ENCODE peak calls at places on chromosomes 6 and 20, in ten cellular contexts. One of them, this sample, is unnamed.
A peak's percentile ranks its signal among the peaks of the same experiment; 100 is the strongest.

GRCh38 chr6:35146453-35146852 is 5.3 kb upstream of the TCP11 start:
- DNase-seq in Right ventricle myocardium superior: peak; percentile 64
- DNase-seq in amniotic epithelial cell: peak; percentile 32
- DNase-seq in T1000: peak; percentile 37
- DNase-seq in NCI-H1092: peak; percentile 4
- DNase-seq in stimulated activated CD4-positive, alpha-beta T cell treated with anti-CD3 and anti-CD28 coated beads, Interleukin-4, amount 100 ng/mL, for 1 hour: peak; percentile 15
- DNase-seq in Calu3: peak; percentile 81
- DNase-seq in GF-D8: no peak
- DNase-seq in GM03348: peak; percentile 46
- DNase-seq in mesenchymal stem cell: peak; percentile 59
- DNase-seq in this sample: peak; percentile 23

GRCh38 chr6:39005774-39006173 is 42.8 kb upstream of the GLP1R start:
- DNase-seq in stimulated activated CD4-positive, alpha-beta T cell treated with anti-CD3 and anti-CD28 coated beads, Interleukin-4, amount 100 ng/mL, for 1 hour: no peak
- DNase-seq in mesenchymal stem cell: no peak
- DNase-seq in Calu3: no peak
- DNase-seq in T1000: no peak
- DNase-seq in Right ventricle myocardium superior: no peak
- DNase-seq in GF-D8: no peak
- DNase-seq in NCI-H1092: peak; percentile 66
- DNase-seq in GM03348: no peak
- DNase-seq in amniotic epithelial cell: no peak
- DNase-seq in this sample: no peak

GRCh38 chr20:53786071-53786444 is 192.4 kb upstream of the ZNF217 start:
- DNase-seq in T1000: no peak
- DNase-seq in NCI-H1092: no peak
- DNase-seq in GM03348: no peak
- DNase-seq in Right ventricle myocardium superior: no peak
- DNase-seq in Calu3: peak; percentile 16
- DNase-seq in mesenchymal stem cell: no peak
- DNase-seq in GF-D8: no peak
- DNase-seq in stimulated activated CD4-positive, alpha-beta T cell treated with anti-CD3 and anti-CD28 coated beads, Interleukin-4, amount 100 ng/mL, for 1 hour: no peak
- DNase-seq in amniotic epithelial cell: no peak
- DNase-seq in this sample: no peak

GRCh38 chr20:48383252-48383651 is 444.5 kb downstream of the PREX1 start:
- DNase-seq in GM03348: no peak
- DNase-seq in T1000: no peak
- DNase-seq in Calu3: no peak
- DNase-seq in Right ventricle myocardium superior: no peak
- DNase-seq in mesenchymal stem cell: no peak
- DNase-seq in stimulated activated CD4-positive, alpha-beta T cell treated with anti-CD3 and anti-CD28 coated beads, Interleukin-4, amount 100 ng/mL, for 1 hour: no peak
- DNase-seq in NCI-H1092: no peak
- DNase-seq in GF-D8: no peak
- DNase-seq in amniotic epithelial cell: no peak
- DNase-seq in this sample: no peak

GRCh38 chr6:157364705-157365104 is 16.3 kb upstream of the ZDHHC14 start:
- DNase-seq in GF-D8: no peak
- DNase-seq in stimulated activated CD4-positive, alpha-beta T cell treated with anti-CD3 and anti-CD28 coated beads, Interleukin-4, amount 100 ng/mL, for 1 hour: no peak
- DNase-seq in NCI-H1092: no peak
- DNase-seq in Right ventricle myocardium superior: no peak
- DNase-seq in mesenchymal stem cell: no peak
- DNase-seq in Calu3: no peak
- DNase-seq in T1000: no peak
- DNase-seq in amniotic epithelial cell: peak; percentile 19
- DNase-seq in GM03348: peak; percentile 24
- DNase-seq in this sample: no peak

GRCh38 chr20:23349338-23350006 is 1.1 kb upstream of the NXT1 start:
- DNase-seq in Calu3: no peak
- DNase-seq in Right ventricle myocardium superior: no peak
- DNase-seq in NCI-H1092: no peak
- DNase-seq in mesenchymal stem cell: no peak
- DNase-seq in GF-D8: no peak
- DNase-seq in amniotic epithelial cell: no peak
- DNase-seq in T1000: no peak
- DNase-seq in GM03348: no peak
- DNase-seq in stimulated activated CD4-positive, alpha-beta T cell treated with anti-CD3 and anti-CD28 coated beads, Interleukin-4, amount 100 ng/mL, for 1 hour: no peak
- DNase-seq in this sample: no peak

GRCh38 chr20:19823971-19824370 is 65.9 kb downstream of the RIN2 start:
- DNase-seq in T1000: no peak
- DNase-seq in NCI-H1092: no peak
- DNase-seq in amniotic epithelial cell: no peak
- DNase-seq in Right ventricle myocardium superior: no peak
- DNase-seq in Calu3: no peak
- DNase-seq in GF-D8: no peak
- DNase-seq in mesenchymal stem cell: no peak
- DNase-seq in stimulated activated CD4-positive, alpha-beta T cell treated with anti-CD3 and anti-CD28 coated beads, Interleukin-4, amount 100 ng/mL, for 1 hour: no peak
- DNase-seq in GM03348: no peak
- DNase-seq in this sample: no peak

GRCh38 chr20:49586967-49587587 is 19.1 kb upstream of the PTGIS start:
- DNase-seq in Right ventricle myocardium superior: no peak
- DNase-seq in T1000: no peak
- DNase-seq in NCI-H1092: no peak
- DNase-seq in GM03348: peak; percentile 49
- DNase-seq in stimulated activated CD4-positive, alpha-beta T cell treated with anti-CD3 and anti-CD28 coated beads, Interleukin-4, amount 100 ng/mL, for 1 hour: no peak
- DNase-seq in mesenchymal stem cell: no peak
- DNase-seq in amniotic epithelial cell: no peak
- DNase-seq in GF-D8: no peak
- DNase-seq in Calu3: no peak
- DNase-seq in this sample: no peak

GRCh38 chr6:51322505-51322904 is 503.8 kb downstream of the TFAP2B start:
- DNase-seq in GF-D8: no peak
- DNase-seq in NCI-H1092: no peak
- DNase-seq in Calu3: no peak
- DNase-seq in Right ventricle myocardium superior: no peak
- DNase-seq in stimulated activated CD4-positive, alpha-beta T cell treated with anti-CD3 and anti-CD28 coated beads, Interleukin-4, amount 100 ng/mL, for 1 hour: no peak
- DNase-seq in GM03348: no peak
- DNase-seq in T1000: no peak
- DNase-seq in amniotic epithelial cell: no peak
- DNase-seq in mesenchymal stem cell: no peak
- DNase-seq in this sample: no peak

GRCh38 chr6:31111712-31112111 is 663 bp downstream of the C6orf15 start:
- DNase-seq in Right ventricle myocardium superior: no peak
- DNase-seq in GM03348: no peak
- DNase-seq in amniotic epithelial cell: no peak
- DNase-seq in T1000: no peak
- DNase-seq in GF-D8: no peak
- DNase-seq in NCI-H1092: no peak
- DNase-seq in mesenchymal stem cell: no peak
- DNase-seq in stimulated activated CD4-positive, alpha-beta T cell treated with anti-CD3 and anti-CD28 coated beads, Interleukin-4, amount 100 ng/mL, for 1 hour: no peak
- DNase-seq in Calu3: no peak
- DNase-seq in this sample: no peak

GRCh38 chr6:306641-307061 is 14.4 kb downstream of the DUSP22 start:
- DNase-seq in GM03348: no peak
- DNase-seq in amniotic epithelial cell: no peak
- DNase-seq in stimulated activated CD4-positive, alpha-beta T cell treated with anti-CD3 and anti-CD28 coated beads, Interleukin-4, amount 100 ng/mL, for 1 hour: no peak
- DNase-seq in GF-D8: no peak
- DNase-seq in Calu3: no peak
- DNase-seq in T1000: no peak
- DNase-seq in NCI-H1092: no peak
- DNase-seq in mesenchymal stem cell: no peak
- DNase-seq in Right ventricle myocardium superior: no peak
- DNase-seq in this sample: no peak

GRCh38 chr6:44386364-44386928 is 1.1 kb upstream of the CDC5L start:
- DNase-seq in T1000: no peak
- DNase-seq in stimulated activated CD4-positive, alpha-beta T cell treated with anti-CD3 and anti-CD28 coated beads, Interleukin-4, amount 100 ng/mL, for 1 hour: no peak
- DNase-seq in amniotic epithelial cell: peak; percentile 78
- DNase-seq in NCI-H1092: peak; percentile 72
- DNase-seq in GM03348: peak; percentile 57
- DNase-seq in Calu3: no peak
- DNase-seq in GF-D8: no peak
- DNase-seq in mesenchymal stem cell: no peak
- DNase-seq in Right ventricle myocardium superior: no peak
- DNase-seq in this sample: no peak